ENCODE peak calls at places on chromosomes 16 and 17, in seven cellular contexts. R is AG04450; J is stomach; F is sigmoid colon; C is ovary; A is H9; O is CD8-positive, alpha-beta T cell. V is an unnamed sample.

GRCh38 chr16:89089142-89089541 is 4.5 kb upstream of the ACSF3 start:
- DNase-seq in R (no peak), J (no peak), F (no peak), C (no peak), A (no peak), O (no peak), V (no peak)

GRCh38 chr17:7220593-7221280 is 999 bp downstream of the ACADVL start:
- DNase-seq in R (no peak), J (peak; percentile 70), F (peak; percentile 86), C (no peak), A (peak; percentile 85), O (peak; percentile 65), V (peak; percentile 47)

GRCh38 chr17:3571043-3571900 is 13.7 kb upstream of the TRPV3 start:
- DNase-seq in R (no peak), J (no peak), F (no peak), C (no peak), A (no peak), O (no peak), V (no peak)

GRCh38 chr16:19513377-19514053 is 8.4 kb downstream of the GDE1 start:
- DNase-seq in R (no peak), J (no peak), F (no peak), C (no peak), A (no peak), O (no peak), V (no peak)

GRCh38 chr17:54153423-54153822 is 330.7 kb downstream of the KIF2B start:
- DNase-seq in R (no peak), J (no peak), F (no peak), C (no peak), A (no peak), O (no peak), V (no peak)

GRCh38 chr17:62172492-62173291 is 107.6 kb upstream of the MED13 start:
- DNase-seq in R (no peak), J (no peak), F (no peak), C (no peak), A (no peak), O (no peak), V (no peak)

GRCh38 chr17:20234266-20234665 is 225.1 kb downstream of the SPECC1 start:
- DNase-seq in R (no peak), J (no peak), F (no peak), C (no peak), A (no peak), O (peak; percentile 32), V (no peak)

GRCh38 chr17:40547079-40547784 is 18.0 kb downstream of the CCR7 start:
- DNase-seq in R (no peak), J (peak; percentile 19), F (peak; percentile 65), C (no peak), A (peak; percentile 35), O (peak; percentile 82), V (no peak)

GRCh38 chr16:48963306-48963705 is 318.3 kb downstream of the CBLN1 start:
- DNase-seq in R (no peak), J (no peak), F (no peak), C (no peak), A (no peak), O (no peak), V (no peak)

GRCh38 chr16:20940864-20941634 is 40.5 kb downstream of the LYRM1 start:
- DNase-seq in R (no peak), J (no peak), F (no peak), C (no peak), A (no peak), O (no peak), V (no peak)

GRCh38 chr17:44969144-44969780 is 1.2 kb upstream of the C1QL1 start:
- DNase-seq in R (no peak), J (no peak), F (no peak), C (no peak), A (peak; percentile 73), O (no peak), V (no peak)

GRCh38 chr16:67346328-67346727 is 19.7 kb downstream of the LRRC36 start:
- DNase-seq in R (no peak), J (peak; percentile 33), F (no peak), C (no peak), A (no peak), O (no peak), V (no peak)

GRCh38 chr17:48161127-48161905 is 53.8 kb downstream of the SNX11 start:
- DNase-seq in R (no peak), J (no peak), F (no peak), C (no peak), A (no peak), O (no peak), V (no peak)

GRCh38 chr17:48160177-48160967 is 52.8 kb downstream of the SNX11 start:
- DNase-seq in R (no peak), J (peak; percentile 50), F (no peak), C (no peak), A (peak; percentile 95), O (no peak), V (no peak)

GRCh38 chr17:48162305-48162934 is 54.9 kb downstream of the SNX11 start:
- DNase-seq in R (no peak), J (no peak), F (no peak), C (no peak), A (no peak), O (no peak), V (no peak)

GRCh38 chr17:48162946-48163506 is 55.5 kb downstream of the SNX11 start:
- DNase-seq in R (no peak), J (peak; percentile 26), F (no peak), C (no peak), A (no peak), O (no peak), V (no peak)

GRCh38 chr17:48163809-48164208 is 56.2 kb downstream of the SNX11 start:
- DNase-seq in R (no peak), J (no peak), F (no peak), C (no peak), A (no peak), O (no peak), V (no peak)
- TF ChIP-seq CTCF in R (no peak), J (no peak), F (no peak), C (no peak), A (no peak), O (no peak), V (no peak)

DNA sequence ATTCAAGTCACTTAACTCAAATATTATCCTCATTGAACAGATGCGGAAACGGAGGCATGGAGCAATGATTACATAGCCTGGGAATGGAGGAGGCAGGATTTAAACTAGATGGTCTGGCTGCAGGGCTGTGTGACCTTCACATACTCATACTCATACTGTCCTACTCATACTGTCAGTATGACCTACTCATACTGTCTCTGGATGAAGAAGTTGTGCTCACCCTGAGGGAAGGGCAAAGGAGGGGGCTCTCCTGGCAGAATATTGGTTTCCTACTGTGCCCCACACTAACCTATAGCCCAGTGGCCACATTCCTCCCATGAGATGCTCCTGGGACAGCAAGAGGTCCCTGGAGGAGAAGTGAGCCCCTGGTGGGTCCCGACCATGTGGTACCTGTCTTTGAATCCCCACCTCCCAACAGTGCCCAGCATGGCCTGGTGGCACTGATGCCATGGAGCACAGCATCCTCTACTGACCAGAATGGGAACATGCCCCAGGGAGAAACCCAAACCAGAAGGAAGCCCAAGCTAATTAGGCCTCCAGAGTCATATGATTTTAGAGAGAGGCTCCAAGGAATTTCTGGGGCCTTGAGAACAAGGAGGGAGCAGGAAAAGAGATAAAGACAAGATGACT is 197.3 kb upstream of the SDK2 start:
- DNase-seq in R (no peak), J (no peak), F (no peak), C (no peak), A (peak; percentile 76), O (no peak), V (peak; percentile 43)
- TF ChIP-seq CTCF in R (no peak), J (peak; percentile 28), F (no peak), C (no peak), A (peak; percentile 88), O (peak; percentile 18), V (peak; percentile 54)

GRCh38 chr17:83100853-83101391 is 21.5 kb downstream of the METRNL start:
- DNase-seq in R (no peak), J (no peak), F (no peak), C (no peak), A (no peak), O (no peak), V (no peak)

GRCh38 chr17:83098241-83099085 is 19.1 kb downstream of the METRNL start:
- DNase-seq in R (no peak), J (no peak), F (no peak), C (no peak), A (no peak), O (no peak), V (no peak)

GRCh38 chr17:83100220-83100852 is 20.9 kb downstream of the METRNL start:
- DNase-seq in R (no peak), J (peak; percentile 55), F (no peak), C (no peak), A (no peak), O (no peak), V (no peak)

GRCh38 chr17:83099086-83099540 is 19.7 kb downstream of the METRNL start:
- DNase-seq in R (no peak), J (no peak), F (no peak), C (no peak), A (no peak), O (no peak), V (no peak)

DNA sequence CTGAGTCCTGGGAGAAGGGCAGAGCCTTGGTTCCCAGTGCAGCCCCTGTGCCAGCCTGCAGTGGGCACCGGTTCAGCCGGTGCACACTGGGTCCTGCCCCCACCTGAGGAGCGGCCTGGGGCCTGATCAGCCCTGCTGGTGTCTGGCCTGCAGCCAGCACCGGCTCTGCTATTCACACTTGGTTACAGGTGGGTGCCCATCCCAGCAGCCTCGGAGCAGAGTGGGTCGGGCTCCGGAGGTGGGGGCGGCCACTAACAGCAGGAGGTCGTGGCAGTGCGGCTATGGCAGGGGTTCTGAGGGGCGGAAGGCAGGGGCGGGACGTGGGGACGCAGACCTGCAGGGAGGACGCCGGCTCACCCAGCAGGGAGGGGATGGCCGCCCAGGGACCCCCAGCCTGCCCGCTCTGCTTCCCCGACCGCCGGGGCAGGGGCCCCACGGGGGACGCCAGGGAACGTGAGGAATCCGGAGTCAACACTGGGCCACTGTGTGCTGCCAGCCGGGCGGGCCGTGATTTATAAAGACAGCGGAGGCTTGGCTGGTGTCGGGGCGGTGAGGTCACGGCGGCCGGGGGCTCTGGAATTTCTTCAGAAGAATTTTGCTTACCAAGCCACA is 20.3 kb downstream of the METRNL start:
- DNase-seq in R (no peak), J (peak; percentile 66), F (no peak), C (peak; percentile 68), A (no peak), O (no peak), V (no peak)
- TF ChIP-seq CTCF in R (no peak), J (no peak), F (no peak), C (no peak), A (peak; percentile 15), O (no peak), V (no peak)

GRCh38 chr17:76250141-76250540 is 9.8 kb upstream of the RNF157 start:
- DNase-seq in R (no peak), J (no peak), F (peak; percentile 24), C (no peak), A (no peak), O (no peak), V (no peak)

GRCh38 chr17:76247304-76247703 is 7.0 kb upstream of the RNF157 start:
- DNase-seq in R (no peak), J (no peak), F (no peak), C (no peak), A (no peak), O (no peak), V (no peak)

GRCh38 chr17:76246080-76247066 is 6.1 kb upstream of the RNF157 start:
- DNase-seq in R (no peak), J (no peak), F (peak; percentile 44), C (no peak), A (no peak), O (peak; percentile 38), V (no peak)

GRCh38 chr17:76251478-76252039 is 11.3 kb upstream of the RNF157 start:
- DNase-seq in R (no peak), J (no peak), F (peak; percentile 55), C (no peak), A (no peak), O (no peak), V (no peak)

GRCh38 chr17:76248013-76248782 is 7.9 kb upstream of the RNF157 start:
- DNase-seq in R (no peak), J (peak; percentile 28), F (peak; percentile 19), C (no peak), A (no peak), O (no peak), V (no peak)
- TF ChIP-seq CTCF in R (peak; percentile 32), J (no peak), F (no peak), C (no peak), A (no peak), O (no peak), V (no peak)